ENCODE peak calls at places on chromosomes 4 and X, in seven cellular contexts. Q is choroid plexus epithelial cell; U is fibroblast of lung; S is activated T-cell treated with anti-CD3 and anti-CD28 coated beads, Interleukin-2, amount 50 U/mL, for 4 hours; E is stimulated activated CD8-positive, alpha-beta memory T cell treated with anti-CD3 and anti-CD28 coated beads, Interleukin-4, amount 100 ng/mL, for 24 hours; W is COR-L47; F is cardiac muscle cell. V is an unnamed sample.

GRCh38 chrX:30888526-30889146 is 418 bp downstream of the TAB3 start:
- DNase-seq in Q (peak), U (no peak), S (no peak), E (no peak), W (no peak), F (peak), V (no peak)

GRCh38 chr4:36255575-36255974 is 11.3 kb upstream of the ARAP2 start:
- DNase-seq in Q (no peak), U (no peak), S (peak), E (no peak), W (no peak), F (no peak), V (no peak)

GRCh38 chrX:152399395-152399794 is 51.7 kb downstream of the GABRA3 start:
- DNase-seq in Q (no peak), U (no peak), S (no peak), E (no peak), W (no peak), F (no peak), V (no peak)

GRCh38 chrX:24341795-24342194 is 18.6 kb upstream of the SUPT20HL1 start:
- DNase-seq in Q (peak), U (peak), S (no peak), E (no peak), W (no peak), F (no peak), V (peak)

GRCh38 chr4:3041192-3042142 is 32.9 kb downstream of the HTT-AS start:
- DNase-seq in Q (peak), U (peak), S (peak), E (peak), W (peak), F (no peak), V (no peak)

GRCh38 chrX:135438734-135439043 is 16.9 kb downstream of the SMIM10L2A start:
- DNase-seq in Q (no peak), U (no peak), S (no peak), E (no peak), W (no peak), F (no peak), V (no peak)

GRCh38 chrX:96540111-96540631 is 144.5 kb upstream of the DIAPH2 start:
- DNase-seq in Q (no peak), U (no peak), S (no peak), E (no peak), W (no peak), F (no peak), V (no peak)

GRCh38 chr4:22634541-22635181 is 58.1 kb upstream of the GBA3 start:
- DNase-seq in Q (no peak), U (no peak), S (no peak), E (no peak), W (no peak), F (no peak), V (no peak)

GRCh38 chrX:34956915-34957314 is 14.3 kb downstream of the FAM47B start:
- DNase-seq in Q (peak), U (peak), S (no peak), E (no peak), W (no peak), F (no peak), V (no peak)

GRCh38 chr4:138875886-138876608 is 139.5 kb upstream of the NOCT start:
- DNase-seq in Q (peak), U (peak), S (no peak), E (no peak), W (no peak), F (no peak), V (no peak)

GRCh38 chr4:150237110-150237852 is 159.0 kb downstream of the DCLK2 start:
- DNase-seq in Q (peak), U (peak), S (no peak), E (no peak), W (no peak), F (no peak), V (no peak)

GRCh38 chr4:89316931-89317366 is 9.3 kb upstream of the GPRIN3 start:
- DNase-seq in Q (peak), U (peak), S (no peak), E (no peak), W (no peak), F (no peak), V (no peak)

GRCh38 chr4:71186257-71186565 is 152.6 kb upstream of the SLC4A4 start:
- DNase-seq in Q (no peak), U (no peak), S (no peak), E (no peak), W (no peak), F (no peak), V (no peak)

GRCh38 chr4:17066972-17067371 is 168.5 kb upstream of the LDB2 start:
- DNase-seq in Q (peak), U (peak), S (no peak), E (no peak), W (no peak), F (no peak), V (peak)

GRCh38 chrX:108537005-108537404 is 97.4 kb downstream of the COL4A5 start:
- DNase-seq in Q (peak), U (peak), S (no peak), E (no peak), W (peak), F (peak), V (no peak)

GRCh38 chrX:17529349-17529748 is 154.3 kb downstream of the NHS start:
- DNase-seq in Q (no peak), U (no peak), S (no peak), E (no peak), W (no peak), F (no peak), V (no peak)

GRCh38 chr4:43234626-43235025 is 342.1 kb downstream of the GRXCR1 start:
- DNase-seq in Q (peak), U (peak), S (no peak), E (no peak), W (no peak), F (no peak), V (no peak)

GRCh38 chr4:144645621-144646522 is at the start of gene HHIP:
- DNase-seq in Q (peak), U (peak), S (no peak), E (no peak), W (peak), F (peak), V (peak)

GRCh38 chr4:145614235-145614615 is 5.0 kb upstream of the MMAA start:
- DNase-seq in Q (no peak), U (no peak), S (no peak), E (no peak), W (no peak), F (no peak), V (no peak)